ENCODE peak calls at places on chromosomes 4 and X, in four cellular contexts. One of them, this sample, is unnamed.

GRCh38 chr4:110164856-110165255 is 33.6 kb downstream of the ELOVL6 start:
- DNase-seq in K562: no peak
- DNase-seq in HepG2: no peak
- DNase-seq in SK-N-SH: no peak
- DNase-seq in this sample: no peak

GRCh38 chr4:75916091-75916661 is 13.9 kb upstream of the PPEF2 start:
- DNase-seq in K562: peak; percentile 49
- DNase-seq in HepG2: peak; percentile 25
- DNase-seq in SK-N-SH: peak; percentile 59
- DNase-seq in this sample: peak; percentile 13

GRCh38 chr4:52926575-52926974 is 64.5 kb downstream of the RASL11B start:
- DNase-seq in K562: peak; percentile 20
- DNase-seq in HepG2: no peak
- DNase-seq in SK-N-SH: no peak
- DNase-seq in this sample: no peak

GRCh38 chrX:65697915-65698796 is 30.7 kb downstream of the MSN start:
- DNase-seq in K562: peak; percentile 41
- DNase-seq in HepG2: no peak
- DNase-seq in SK-N-SH: no peak
- DNase-seq in this sample: no peak

GRCh38 chr4:112296949-112297483 is at the start of gene ALPK1:
- DNase-seq in K562: no peak
- DNase-seq in HepG2: peak; percentile 33
- DNase-seq in SK-N-SH: peak; percentile 12
- DNase-seq in this sample: peak; percentile 88

GRCh38 chr4:164779811-164780216 is 25.9 kb downstream of the SMIM31 start:
- DNase-seq in K562: peak; percentile 11
- DNase-seq in HepG2: peak; percentile 13
- DNase-seq in SK-N-SH: peak; percentile 42
- DNase-seq in this sample: peak; percentile 41

GRCh38 chrX:150873616-150874015 is 24.9 kb downstream of the CD99L2 start:
- DNase-seq in K562: no peak
- DNase-seq in HepG2: no peak
- DNase-seq in SK-N-SH: no peak
- DNase-seq in this sample: peak; percentile 6

GRCh38 chrX:13956998-13957397 is 72.7 kb downstream of the GEMIN8 start:
- DNase-seq in K562: no peak
- DNase-seq in HepG2: no peak
- DNase-seq in SK-N-SH: no peak
- DNase-seq in this sample: no peak

GRCh38 chrX:16212436-16212835 is 45.2 kb downstream of the MAGEB17 start:
- DNase-seq in K562: no peak
- DNase-seq in HepG2: peak; percentile 0
- DNase-seq in SK-N-SH: peak; percentile 4
- DNase-seq in this sample: peak; percentile 7

GRCh38 chr4:22736912-22737311 is 44.2 kb downstream of the GBA3 start:
- DNase-seq in K562: no peak
- DNase-seq in HepG2: no peak
- DNase-seq in SK-N-SH: no peak
- DNase-seq in this sample: no peak

GRCh38 chr4:159024266-159024665 is 78.6 kb upstream of the RAPGEF2 start:
- DNase-seq in K562: no peak
- DNase-seq in HepG2: no peak
- DNase-seq in SK-N-SH: no peak
- DNase-seq in this sample: no peak

GRCh38 chr4:8274772-8275241 is 5.3 kb downstream of the HTRA3 start:
- DNase-seq in K562: no peak
- DNase-seq in HepG2: no peak
- DNase-seq in SK-N-SH: peak; percentile 95
- DNase-seq in this sample: no peak

GRCh38 chrX:45769919-45770582 is 569.4 kb upstream of the DIPK2B start:
- DNase-seq in K562: peak; percentile 41
- DNase-seq in HepG2: peak; percentile 88
- DNase-seq in SK-N-SH: peak; percentile 9
- DNase-seq in this sample: no peak

GRCh38 chrX:110026099-110026844 is 23.4 kb downstream of the TMEM164 start:
- DNase-seq in K562: no peak
- DNase-seq in HepG2: no peak
- DNase-seq in SK-N-SH: no peak
- DNase-seq in this sample: no peak

GRCh38 chr4:41670982-41671381 is 77.5 kb downstream of the PHOX2B start:
- DNase-seq in K562: no peak
- DNase-seq in HepG2: no peak
- DNase-seq in SK-N-SH: no peak
- DNase-seq in this sample: no peak

GRCh38 chr4:125676583-125676982 is 361.8 kb downstream of the FAT4 start:
- DNase-seq in K562: no peak
- DNase-seq in HepG2: no peak
- DNase-seq in SK-N-SH: no peak
- DNase-seq in this sample: no peak

GRCh38 chrX:129540068-129540653 is at the start of gene OCRL:
- DNase-seq in K562: peak; percentile 73
- DNase-seq in HepG2: peak; percentile 51
- DNase-seq in SK-N-SH: peak; percentile 91
- DNase-seq in this sample: peak; percentile 34

GRCh38 chrX:100649550-100650356 is 5.8 kb downstream of the SRPX2 start:
- DNase-seq in K562: no peak
- DNase-seq in HepG2: peak; percentile 90
- DNase-seq in SK-N-SH: no peak
- DNase-seq in this sample: no peak

GRCh38 chr4:162475221-162475620 is 311.4 kb upstream of the FSTL5 start:
- DNase-seq in K562: no peak
- DNase-seq in HepG2: no peak
- DNase-seq in SK-N-SH: no peak
- DNase-seq in this sample: no peak

GRCh38 chr4:99403380-99404194 is 31.6 kb downstream of the ADH7 start:
- DNase-seq in K562: no peak
- DNase-seq in HepG2: peak; percentile 94
- DNase-seq in SK-N-SH: no peak
- DNase-seq in this sample: no peak

GRCh38 chrX:34528081-34528480 is 129.0 kb downstream of the TMEM47 start:
- DNase-seq in K562: no peak
- DNase-seq in HepG2: no peak
- DNase-seq in SK-N-SH: no peak
- DNase-seq in this sample: no peak

GRCh38 chr4:83115000-83115399 is 471 bp upstream of the PLAC8 start:
- DNase-seq in K562: no peak
- DNase-seq in HepG2: no peak
- DNase-seq in SK-N-SH: no peak
- DNase-seq in this sample: no peak

GRCh38 chr4:100926039-100926717 is 408.4 kb upstream of the EMCN start:
- DNase-seq in K562: no peak
- DNase-seq in HepG2: no peak
- DNase-seq in SK-N-SH: no peak
- DNase-seq in this sample: no peak

GRCh38 chrX:111100191-111100590 is 4.2 kb downstream of the PAK3 start:
- DNase-seq in K562: peak; percentile 57
- DNase-seq in HepG2: peak; percentile 8
- DNase-seq in SK-N-SH: peak; percentile 69
- DNase-seq in this sample: peak; percentile 10

GRCh38 chrX:20197641-20198210 is 56.1 kb upstream of the EIF1AX start:
- DNase-seq in K562: no peak
- DNase-seq in HepG2: no peak
- DNase-seq in SK-N-SH: no peak
- DNase-seq in this sample: no peak

GRCh38 chr4:90994883-90995484 is 867.8 kb downstream of the CCSER1 start:
- DNase-seq in K562: no peak
- DNase-seq in HepG2: no peak
- DNase-seq in SK-N-SH: no peak
- DNase-seq in this sample: no peak

GRCh38 chrX:98350940-98351339 is 1467.2 kb downstream of the RPA4 start:
- DNase-seq in K562: no peak
- DNase-seq in HepG2: no peak
- DNase-seq in SK-N-SH: no peak
- DNase-seq in this sample: no peak

GRCh38 chrX:152923599-152923998 is 25.7 kb downstream of the ZNF185 start:
- DNase-seq in K562: no peak
- DNase-seq in HepG2: no peak
- DNase-seq in SK-N-SH: no peak
- DNase-seq in this sample: no peak

GRCh38 chr4:86664959-86665358 is 70.8 kb downstream of the PTPN13 start:
- DNase-seq in K562: no peak
- DNase-seq in HepG2: no peak
- DNase-seq in SK-N-SH: no peak
- DNase-seq in this sample: no peak

GRCh38 chr4:165394275-165394674 is 15.5 kb downstream of the CPE start:
- DNase-seq in K562: no peak
- DNase-seq in HepG2: no peak
- DNase-seq in SK-N-SH: no peak
- DNase-seq in this sample: no peak

GRCh38 chrX:67780694-67781109 is 236.9 kb downstream of the AR start:
- DNase-seq in K562: no peak
- DNase-seq in HepG2: no peak
- DNase-seq in SK-N-SH: no peak
- DNase-seq in this sample: no peak

GRCh38 chr4:15011166-15011565 is 8.9 kb downstream of the CPEB2 start:
- DNase-seq in K562: no peak
- DNase-seq in HepG2: no peak
- DNase-seq in SK-N-SH: no peak
- DNase-seq in this sample: no peak

GRCh38 chr4:107780665-107781064 is 44.1 kb upstream of the SGMS2 start:
- DNase-seq in K562: no peak
- DNase-seq in HepG2: no peak
- DNase-seq in SK-N-SH: no peak
- DNase-seq in this sample: peak; percentile 39

GRCh38 chr4:156512622-156513021 is 459.0 kb downstream of the PDGFC start:
- DNase-seq in K562: no peak
- DNase-seq in HepG2: no peak
- DNase-seq in SK-N-SH: no peak
- DNase-seq in this sample: no peak

GRCh38 chr4:120070191-120070590 is 3.5 kb upstream of the MAD2L1 start:
- DNase-seq in K562: no peak
- DNase-seq in HepG2: no peak
- DNase-seq in SK-N-SH: no peak
- DNase-seq in this sample: no peak

GRCh38 chr4:120064887-120065286 is 1.8 kb downstream of the MAD2L1 start:
- DNase-seq in K562: no peak
- DNase-seq in HepG2: no peak
- DNase-seq in SK-N-SH: no peak
- DNase-seq in this sample: no peak

GRCh38 chr4:120062663-120063195 is 3.9 kb downstream of the MAD2L1 start:
- DNase-seq in K562: no peak
- DNase-seq in HepG2: no peak
- DNase-seq in SK-N-SH: no peak
- DNase-seq in this sample: no peak

GRCh38 chr4:120066525-120067333 is at the start of gene MAD2L1:
- DNase-seq in K562: peak; percentile 89
- DNase-seq in HepG2: peak; percentile 97
- DNase-seq in SK-N-SH: peak; percentile 93
- DNase-seq in this sample: peak; percentile 94

DNA sequence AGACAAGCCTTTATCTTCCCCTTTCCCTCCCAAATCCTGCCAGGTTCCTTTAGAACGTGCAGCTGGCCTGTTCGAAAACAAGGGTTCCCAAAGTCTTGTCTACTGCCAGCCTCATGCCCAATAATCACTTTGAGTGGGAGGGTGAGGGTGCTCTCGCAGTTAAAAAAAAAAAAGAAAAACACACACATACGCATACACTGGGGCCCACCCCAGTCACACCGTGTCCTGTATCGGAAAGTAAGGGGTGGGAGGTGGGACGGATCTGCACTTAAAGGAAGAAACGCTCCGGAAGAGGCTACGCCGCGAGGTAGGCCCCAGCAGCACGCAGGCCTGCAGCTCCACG is 495 bp downstream of the MAD2L1 start:
- DNase-seq in K562: no peak
- DNase-seq in HepG2: peak; percentile 8
- DNase-seq in SK-N-SH: peak; percentile 8
- DNase-seq in this sample: no peak
- H2AFZ ChIP-seq in K562: peak overlapping the region; percentile 82
- H2AFZ ChIP-seq in HepG2: peak overlapping the region; percentile 75
- H2AFZ ChIP-seq in SK-N-SH: peak overlapping the region; percentile 71
- H2AFZ ChIP-seq in this sample: no peak overlapping the region

GRCh38 chr4:1240721-1241465 is 8.0 kb downstream of the CTBP1 start:
- DNase-seq in K562: no peak
- DNase-seq in HepG2: no peak
- DNase-seq in SK-N-SH: peak; percentile 17
- DNase-seq in this sample: no peak
- TF ChIP-seq ELF1 in K562: no peak
- TF ChIP-seq ELF1 in HepG2: no peak
- TF ChIP-seq ELF1 in SK-N-SH: no peak
- TF ChIP-seq ELF1 in this sample: no peak

GRCh38 chr4:7183161-7183560 is 9.2 kb upstream of the SORCS2 start:
- DNase-seq in K562: no peak
- DNase-seq in HepG2: no peak
- DNase-seq in SK-N-SH: no peak
- DNase-seq in this sample: no peak
- H3K4me2 ChIP-seq in K562: no peak overlapping the region
- H3K4me2 ChIP-seq in HepG2: no peak overlapping the region
- H3K4me2 ChIP-seq in SK-N-SH: no peak overlapping the region
- H3K4me2 ChIP-seq in this sample: no peak overlapping the region

GRCh38 chr4:85039526-85039925 is 73.0 kb upstream of the WDFY3 start:
- DNase-seq in K562: no peak
- DNase-seq in HepG2: no peak
- DNase-seq in SK-N-SH: no peak
- DNase-seq in this sample: peak; percentile 22
- H2AFZ ChIP-seq in K562: no peak overlapping the region
- H2AFZ ChIP-seq in HepG2: no peak overlapping the region
- H2AFZ ChIP-seq in SK-N-SH: no peak overlapping the region
- H2AFZ ChIP-seq in this sample: no peak overlapping the region

GRCh38 chr4:105348719-105349118 is 125.1 kb downstream of the PPA2 start:
- DNase-seq in K562: no peak
- DNase-seq in HepG2: peak; percentile 28
- DNase-seq in SK-N-SH: no peak
- DNase-seq in this sample: no peak

GRCh38 chr4:105350859-105351494 is 122.9 kb downstream of the PPA2 start:
- DNase-seq in K562: no peak
- DNase-seq in HepG2: no peak
- DNase-seq in SK-N-SH: no peak
- DNase-seq in this sample: no peak

GRCh38 chr4:105346869-105347268 is 127.0 kb downstream of the PPA2 start:
- DNase-seq in K562: no peak
- DNase-seq in HepG2: no peak
- DNase-seq in SK-N-SH: no peak
- DNase-seq in this sample: no peak

GRCh38 chr4:105357258-105357657 is 116.6 kb downstream of the PPA2 start:
- DNase-seq in K562: no peak
- DNase-seq in HepG2: no peak
- DNase-seq in SK-N-SH: peak; percentile 17
- DNase-seq in this sample: no peak

GRCh38 chr4:105352826-105353225 is 121.0 kb downstream of the PPA2 start:
- DNase-seq in K562: peak; percentile 10
- DNase-seq in HepG2: no peak
- DNase-seq in SK-N-SH: no peak
- DNase-seq in this sample: no peak
- TF ChIP-seq ELF1 in K562: no peak
- TF ChIP-seq ELF1 in HepG2: no peak
- TF ChIP-seq ELF1 in SK-N-SH: no peak
- TF ChIP-seq ELF1 in this sample: no peak